ENCODE peak calls at places on chromosomes 4 and X, in five cellular contexts. K is GM12878, C is upper lobe of left lung, B is HepG2, X is K562. A is an unnamed sample.

GRCh38 chrX:101191217-101191750 is 28.3 kb upstream of the DRP2 start:
- ATAC-seq in C (peak), K (no peak), B (peak), X (peak), A (peak)

GRCh38 chrX:50888884-50889283 is 21.7 kb upstream of the BMP15 start:
- ATAC-seq in C (no peak), K (no peak), X (no peak), B (no peak), A (no peak)

GRCh38 chr4:8379281-8379680 is 61.2 kb downstream of the ACOX3 start:
- ATAC-seq in C (no peak), K (no peak), X (no peak), B (no peak), A (no peak)

GRCh38 chrX:41526925-41527324 is 79.8 kb downstream of the NYX start:
- ATAC-seq in B (no peak), K (no peak), C (no peak), X (no peak), A (no peak)

GRCh38 chrX:7603387-7603786 is 239.6 kb upstream of the VCX start:
- ATAC-seq in C (no peak), X (no peak), B (no peak), K (no peak), A (no peak)

GRCh38 chr4:107037188-107037587 is 1.1 kb upstream of the DKK2 start:
- ATAC-seq in X (no peak), K (peak), C (peak), B (peak), A (no peak)

GRCh38 chr4:78451407-78451806 is 100.2 kb upstream of the ANXA3 start:
- ATAC-seq in C (no peak), X (no peak), K (peak), B (no peak), A (no peak)

GRCh38 chr4:3368841-3369760 is 72.7 kb upstream of the HGFAC start:
- ATAC-seq in K (no peak), C (no peak), X (peak), B (no peak), A (no peak)

GRCh38 chr4:71783972-71784371 is at the start of gene GC:
- ATAC-seq in K (no peak), X (no peak), B (no peak), C (no peak), A (no peak)

GRCh38 chr4:1992468-1993168 is 16.2 kb downstream of the NELFA start:
- ATAC-seq in B (peak), C (peak), K (no peak), X (peak), A (no peak)

GRCh38 chrX:15298201-15298600 is 17.2 kb downstream of the ASB11 start:
- ATAC-seq in B (no peak), X (no peak), C (peak), K (no peak), A (peak)

GRCh38 chr4:138188406-138189084 is 53.6 kb downstream of the SLC7A11 start:
- ATAC-seq in B (no peak), C (no peak), X (peak), K (no peak), A (no peak)

GRCh38 chr4:11635336-11635735 is 206.6 kb upstream of the HS3ST1 start:
- ATAC-seq in C (peak), B (no peak), K (no peak), X (no peak), A (no peak)

GRCh38 chr4:165580379-165580905 is 201.6 kb downstream of the CPE start:
- ATAC-seq in C (peak), B (no peak), X (no peak), K (no peak), A (no peak)

GRCh38 chr4:1222036-1222789 is 26.7 kb downstream of the CTBP1 start:
- ATAC-seq in C (no peak), B (peak), K (no peak), X (no peak), A (peak)

GRCh38 chrX:42837092-42837726 is 59.2 kb upstream of the PPP1R2C start:
- ATAC-seq in X (no peak), K (peak), C (no peak), B (no peak), A (no peak)

GRCh38 chrX:42837747-42838146 is 59.8 kb upstream of the PPP1R2C start:
- ATAC-seq in X (no peak), B (no peak), C (no peak), K (peak), A (no peak)

DNA sequence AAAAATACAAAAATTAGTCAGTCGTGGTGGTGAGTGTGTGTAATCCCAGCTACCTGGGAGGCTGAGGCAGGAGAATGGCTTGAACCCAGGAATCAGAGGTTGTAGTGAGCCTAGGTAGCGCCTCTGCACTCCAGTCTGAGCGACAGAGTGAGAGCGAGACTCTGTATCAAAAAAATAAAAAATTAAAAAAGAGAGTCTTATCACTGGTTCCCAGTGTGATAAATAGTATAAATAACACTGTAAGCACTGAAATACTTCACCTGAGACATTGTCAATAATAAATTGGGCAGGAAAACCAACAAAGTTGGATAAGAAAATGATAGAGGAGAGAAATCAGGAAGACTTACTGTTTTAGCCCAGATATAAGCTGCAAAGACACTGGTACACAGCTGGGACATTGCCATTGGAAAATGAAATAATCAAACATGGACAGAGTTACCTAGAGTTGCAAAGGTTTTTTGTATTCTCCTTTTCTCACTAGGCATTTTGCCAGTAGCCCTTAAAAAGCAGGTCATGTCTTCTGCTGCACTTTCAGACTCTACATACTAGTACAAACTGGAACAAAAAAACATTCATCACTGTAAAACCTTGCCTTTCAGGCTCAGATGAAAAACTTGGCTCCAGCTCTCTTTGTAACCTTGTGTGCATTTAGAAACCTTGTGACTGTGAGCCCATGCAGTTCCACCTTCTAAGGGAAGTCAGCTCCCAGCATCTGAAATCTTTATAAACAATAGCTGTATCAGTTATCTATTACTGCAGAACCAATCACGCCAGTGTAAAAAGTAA is 55.0 kb upstream of the PPP1R2C start:
- ATAC-seq in C (no peak), B (no peak), K (no peak), X (no peak), A (no peak)
- TF ChIP-seq POLR2AphosphoS5 in C (no peak), B (no peak), K (no peak), X (no peak), A (no peak)

GRCh38 chr4:26021417-26022345 is 107.7 kb downstream of the SMIM20 start:
- ATAC-seq in B (peak), C (peak), K (no peak), X (no peak), A (no peak)

GRCh38 chr4:26020896-26021295 is 106.9 kb downstream of the SMIM20 start:
- ATAC-seq in B (no peak), C (peak), K (no peak), X (no peak), A (no peak)

GRCh38 chr4:26023191-26023972 is 109.4 kb downstream of the SMIM20 start:
- ATAC-seq in X (no peak), B (peak), C (no peak), K (no peak), A (no peak)

GRCh38 chr4:26022346-26022891 is 108.4 kb downstream of the SMIM20 start:
- ATAC-seq in B (peak), K (no peak), X (no peak), C (peak), A (peak)

DNA sequence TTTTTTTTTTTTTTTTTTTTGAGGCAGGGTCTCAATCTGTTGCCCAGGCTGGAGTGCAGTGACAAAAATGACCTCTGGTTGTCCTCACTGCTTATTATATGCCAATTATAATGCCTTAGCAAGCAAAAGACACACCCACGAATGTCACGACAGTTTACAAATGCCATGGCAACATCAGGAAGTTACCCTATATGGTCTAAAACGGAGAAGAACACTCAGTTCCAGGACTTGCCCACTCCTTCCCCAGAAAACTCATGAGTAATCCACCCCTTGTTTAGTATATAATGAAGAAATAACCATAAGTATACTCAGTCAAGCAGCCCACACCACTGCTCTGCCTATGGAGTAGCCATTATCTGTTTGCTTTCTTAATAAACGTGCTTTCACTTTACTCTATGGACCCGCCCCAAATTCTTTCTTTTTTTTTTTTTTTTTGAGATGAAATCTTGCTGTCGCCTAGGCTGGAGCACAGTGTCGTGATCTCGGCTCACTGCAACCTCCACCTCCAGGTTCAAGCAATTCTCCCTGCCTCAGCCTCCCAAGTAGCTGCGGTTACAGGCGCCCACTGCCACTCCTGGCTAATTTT is 106.2 kb downstream of the SMIM20 start:
- ATAC-seq in K (no peak), B (no peak), X (no peak), C (peak), A (no peak)
- TF ChIP-seq EP300 in K (no peak), B (no peak), X (no peak), C (peak), A (no peak)

GRCh38 chrX:119604778-119605177 is 1.4 kb downstream of the NKRF start:
- ATAC-seq in X (peak), B (no peak), C (no peak), K (no peak), A (no peak)
- H3K27ac ChIP-seq in X (peak), B (no peak), C (no peak), K (no peak), A (no peak)

GRCh38 chr4:139921551-139922184 is 232.3 kb downstream of the MAML3 start:
- ATAC-seq in C (no peak), X (no peak), B (peak), K (no peak), A (peak)
- TF ChIP-seq POLR2AphosphoS5 in C (no peak), X (no peak), B (no peak), K (no peak), A (no peak)

GRCh38 chr4:172962564-172963353 is 205.9 kb upstream of the GALNT7 start:
- ATAC-seq in C (peak), X (no peak), B (no peak), K (no peak), A (peak)
- TF ChIP-seq EP300 in C (no peak), X (no peak), B (no peak), K (no peak), A (no peak)

DNA sequence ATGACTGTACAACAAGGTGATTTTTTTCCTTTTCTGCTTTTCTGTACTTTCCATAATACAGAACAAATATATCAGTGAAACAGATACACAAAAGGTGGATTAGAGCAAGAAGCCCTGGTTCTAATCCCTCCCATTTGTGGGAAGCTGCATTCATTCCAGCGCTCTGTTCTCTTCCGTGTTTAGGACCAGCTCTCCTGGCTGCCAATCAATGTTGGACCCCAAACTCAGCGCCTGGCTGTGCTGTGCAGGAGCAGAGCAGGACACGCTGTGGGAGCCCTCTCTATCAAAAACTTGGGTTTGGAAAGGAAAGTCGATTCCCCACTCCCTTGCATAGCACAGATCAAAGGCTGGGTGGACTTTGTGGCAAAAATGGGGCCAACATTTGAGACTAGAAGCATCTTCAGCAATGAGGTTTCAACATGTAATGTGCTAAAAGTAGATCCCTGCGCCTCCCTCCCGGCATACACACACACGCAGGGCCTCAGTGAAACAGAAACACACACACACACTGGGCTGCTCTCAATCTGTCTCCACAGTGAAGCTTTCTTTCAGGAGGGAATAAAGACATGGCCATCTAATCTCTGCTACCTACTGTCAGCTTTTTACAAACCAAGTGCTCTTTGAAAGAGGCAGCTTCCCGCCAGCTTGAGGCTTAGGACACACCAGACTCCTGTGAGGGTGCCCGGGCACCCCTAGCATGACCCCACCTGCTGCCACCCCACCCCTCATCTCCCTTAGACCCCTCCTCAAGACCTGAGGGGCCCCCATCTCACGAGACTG is 12.2 kb downstream of the WDR1 start:
- ATAC-seq in K (peak), B (no peak), X (no peak), C (no peak), A (no peak)
- H3K27ac ChIP-seq in K (no peak), B (no peak), X (no peak), C (peak), A (peak)

GRCh38 chr4:121951570-121952110 is at the start of gene TRPC3:
- ATAC-seq in B (peak), X (peak), K (peak), C (peak), A (peak)
- TF ChIP-seq POLR2AphosphoS5 in B (no peak), X (no peak), K (no peak), C (no peak), A (no peak)

A was measured in gastroesophageal sphincter.